ENCODE peak calls at places on chromosomes 16 and 17, in five cellular contexts. P, X, H, Q and T are unnamed samples.

GRCh38 chr17:50024808-50025207 is 29.8 kb upstream of the DLX3 start:
- DNase-seq in X (no peak), P (no peak), Q (no peak), H (no peak), T (no peak)

GRCh38 chr16:27168790-27169189 is 34.5 kb upstream of the KDM8 start:
- DNase-seq in H (no peak), Q (no peak), X (no peak), P (no peak), T (no peak)

GRCh38 chr17:15431766-15432165 is 35.7 kb downstream of the CDRT4 start:
- DNase-seq in H (no peak), X (no peak), Q (no peak), P (no peak), T (no peak)

GRCh38 chr17:63246344-63246743 is 199.8 kb downstream of the CYB561 start:
- DNase-seq in X (no peak), Q (no peak), H (no peak), P (no peak), T (no peak)

GRCh38 chr17:43581130-43581529 is 35.0 kb upstream of the ETV4 start:
- DNase-seq in X (no peak), Q (no peak), H (no peak), P (no peak), T (no peak)

GRCh38 chr17:80371196-80371595 is 43.8 kb upstream of the ENDOV start:
- DNase-seq in Q (no peak), X (no peak), P (no peak), H (no peak), T (no peak)

GRCh38 chr17:77085916-77086432 is 54.8 kb upstream of the SEC14L1 start:
- DNase-seq in Q (no peak), H (no peak), P (no peak), X (no peak), T (no peak)

GRCh38 chr16:52852978-52853377 is 199.7 kb downstream of the CHD9NB start:
- DNase-seq in X (no peak), P (peak), Q (no peak), H (no peak), T (no peak)

GRCh38 chr17:63622571-63623390 is 564 bp downstream of the MAP3K3 start:
- DNase-seq in H (peak), X (peak), P (peak), Q (no peak), T (peak)

GRCh38 chr17:35931794-35932419 is 1.3 kb upstream of the RDM1 start:
- DNase-seq in Q (no peak), P (no peak), H (no peak), X (no peak), T (no peak)

GRCh38 chr17:68807998-68808772 is 147.0 kb downstream of the ABCA8 start:
- DNase-seq in P (no peak), X (no peak), Q (no peak), H (peak), T (peak)

GRCh38 chr17:19378416-19379293 is at the start of gene MAPK7:
- DNase-seq in X (peak), P (no peak), H (no peak), Q (no peak), T (no peak)

GRCh38 chr16:69520800-69521602 is 44.8 kb upstream of the NFAT5 start:
- DNase-seq in X (no peak), H (peak), P (no peak), Q (no peak), T (no peak)

GRCh38 chr16:6976716-6977115 is 355.9 kb upstream of the RBFOX1 start:
- DNase-seq in H (no peak), X (no peak), Q (no peak), P (no peak), T (no peak)

GRCh38 chr17:26818736-26819135 is 475.2 kb upstream of the WSB1 start:
- DNase-seq in P (peak), H (no peak), Q (no peak), X (no peak), T (no peak)

GRCh38 chr17:78168906-78169793 is 769 bp downstream of the SYNGR2 start:
- DNase-seq in Q (no peak), X (peak), H (peak), P (peak), T (peak)

GRCh38 chr17:17836818-17837379 is at the start of gene SREBF1:
- DNase-seq in X (peak), Q (peak), P (peak), H (peak), T (peak)

GRCh38 chr17:43125133-43125966 is at the start of gene BRCA1:
- DNase-seq in P (peak), H (peak), Q (peak), X (peak), T (peak)

GRCh38 chr16:24822542-24822941 is 23.2 kb upstream of the SLC5A11 start:
- DNase-seq in Q (no peak), H (no peak), X (no peak), P (no peak), T (no peak)

GRCh38 chr17:20825539-20825938 is 217.3 kb downstream of the USP22 start:
- DNase-seq in X (no peak), P (no peak), H (no peak), Q (no peak), T (no peak)